ENCODE peak calls at places on chromosomes 6 and 20, in four cellular contexts. One of them, this sample, is unnamed. For H3K9me3, the result is how much of the 10 kb centered on the place peaks cover.

GRCh38 chr6:140083375-140083774 is 708.9 kb upstream of the CITED2 start:
- DNase-seq in HAP-1: no peak
- DNase-seq in pancreas: no peak
- DNase-seq in PC-9: no peak
- DNase-seq in this sample: no peak

GRCh38 chr6:27168108-27168507 is 79.4 kb upstream of the PRSS16 start:
- DNase-seq in HAP-1: no peak
- DNase-seq in pancreas: no peak
- DNase-seq in PC-9: no peak
- DNase-seq in this sample: no peak

GRCh38 chr20:29079769-29080690 is 2177.4 kb upstream of the DEFB115 start:
- DNase-seq in HAP-1: no peak
- DNase-seq in pancreas: no peak
- DNase-seq in PC-9: peak
- DNase-seq in this sample: peak

GRCh38 chr6:27617046-27617687 is 144.3 kb upstream of the ZNF184 start:
- DNase-seq in HAP-1: peak
- DNase-seq in pancreas: no peak
- DNase-seq in PC-9: no peak
- DNase-seq in this sample: no peak

GRCh38 chr6:11632795-11633511 is 95.4 kb downstream of the TMEM170B start:
- DNase-seq in HAP-1: no peak
- DNase-seq in pancreas: peak
- DNase-seq in PC-9: no peak
- DNase-seq in this sample: no peak

GRCh38 chr6:10163159-10163962 is 251.5 kb downstream of the TFAP2A start:
- DNase-seq in HAP-1: no peak
- DNase-seq in pancreas: no peak
- DNase-seq in PC-9: peak
- DNase-seq in this sample: no peak

GRCh38 chr20:33664085-33664761 is 2.1 kb downstream of the C20orf144 start:
- DNase-seq in HAP-1: peak
- DNase-seq in pancreas: peak
- DNase-seq in PC-9: no peak
- DNase-seq in this sample: no peak

GRCh38 chr20:51731771-51732453 is 36.3 kb downstream of the ATP9A start:
- DNase-seq in HAP-1: no peak
- DNase-seq in pancreas: no peak
- DNase-seq in PC-9: no peak
- DNase-seq in this sample: no peak

GRCh38 chr6:34246563-34247391 is 2.0 kb downstream of the SMIM29 start:
- DNase-seq in HAP-1: peak
- DNase-seq in pancreas: no peak
- DNase-seq in PC-9: peak
- DNase-seq in this sample: no peak

GRCh38 chr20:53915459-53916172 is 154.8 kb downstream of the BCAS1 start:
- DNase-seq in HAP-1: peak
- DNase-seq in pancreas: peak
- DNase-seq in PC-9: peak
- DNase-seq in this sample: peak

GRCh38 chr6:99282479-99283062 is 66.9 kb downstream of the FAXC start:
- DNase-seq in HAP-1: no peak
- DNase-seq in pancreas: no peak
- DNase-seq in PC-9: peak
- DNase-seq in this sample: no peak

GRCh38 chr20:37941332-37941731 is 38.4 kb downstream of the VSTM2L start:
- DNase-seq in HAP-1: peak
- DNase-seq in pancreas: no peak
- DNase-seq in PC-9: no peak
- DNase-seq in this sample: no peak

GRCh38 chr6:151197556-151197955 is 42.2 kb upstream of the AKAP12 start:
- DNase-seq in HAP-1: no peak
- DNase-seq in pancreas: no peak
- DNase-seq in PC-9: no peak
- DNase-seq in this sample: no peak

GRCh38 chr20:21808863-21809664 is 103.6 kb downstream of the PAX1 start:
- DNase-seq in HAP-1: peak
- DNase-seq in pancreas: peak
- DNase-seq in PC-9: no peak
- DNase-seq in this sample: peak

GRCh38 chr6:43173496-43174262 is 2.6 kb downstream of the SRF start:
- DNase-seq in HAP-1: no peak
- DNase-seq in pancreas: no peak
- DNase-seq in PC-9: no peak
- DNase-seq in this sample: no peak

GRCh38 chr20:49987015-49987867 is 4.5 kb downstream of the SNAI1 start:
- DNase-seq in HAP-1: no peak
- DNase-seq in pancreas: no peak
- DNase-seq in PC-9: no peak
- DNase-seq in this sample: no peak

GRCh38 chr6:33018904-33019303 is 9.5 kb upstream of the HLA-DOA start:
- DNase-seq in HAP-1: no peak
- DNase-seq in pancreas: peak
- DNase-seq in PC-9: no peak
- DNase-seq in this sample: no peak

GRCh38 chr6:32668226-32668747 is 1.8 kb upstream of the HLA-DQB1 start:
- DNase-seq in HAP-1: no peak
- DNase-seq in pancreas: peak
- DNase-seq in PC-9: no peak
- DNase-seq in this sample: peak

GRCh38 chr20:5448449-5449118 is 131.8 kb upstream of the PROKR2 start:
- DNase-seq in HAP-1: peak
- DNase-seq in pancreas: peak
- DNase-seq in PC-9: peak
- DNase-seq in this sample: peak

GRCh38 chr6:156028310-156029131 is 572.9 kb upstream of the NOX3 start:
- DNase-seq in HAP-1: no peak
- DNase-seq in pancreas: no peak
- DNase-seq in PC-9: no peak
- DNase-seq in this sample: no peak

GRCh38 chr20:21702553-21703467 is 2.7 kb upstream of the PAX1 start:
- DNase-seq in HAP-1: peak
- DNase-seq in pancreas: peak
- DNase-seq in PC-9: no peak
- DNase-seq in this sample: no peak

GRCh38 chr6:170186909-170187668 is 103.8 kb downstream of the DLL1 start:
- DNase-seq in HAP-1: peak
- DNase-seq in pancreas: no peak
- DNase-seq in PC-9: no peak
- DNase-seq in this sample: no peak

GRCh38 chr20:34274694-34275093 is 28.5 kb downstream of the AHCY start:
- DNase-seq in HAP-1: no peak
- DNase-seq in pancreas: no peak
- DNase-seq in PC-9: no peak
- DNase-seq in this sample: no peak

GRCh38 chr6:7410801-7411200 is 21.2 kb downstream of the RIOK1 start:
- DNase-seq in HAP-1: no peak
- DNase-seq in pancreas: no peak
- DNase-seq in PC-9: no peak
- DNase-seq in this sample: no peak

GRCh38 chr20:34368547-34368946 is 5.5 kb downstream of the ITCH start:
- DNase-seq in HAP-1: no peak
- DNase-seq in pancreas: no peak
- DNase-seq in PC-9: no peak
- DNase-seq in this sample: no peak

GRCh38 chr6:165135889-165136288 is 173.5 kb downstream of the C6orf118 start:
- DNase-seq in HAP-1: no peak
- DNase-seq in pancreas: no peak
- DNase-seq in PC-9: no peak
- DNase-seq in this sample: no peak

GRCh38 chr6:56772737-56773184 is 130.1 kb upstream of the DST start:
- DNase-seq in HAP-1: peak
- DNase-seq in pancreas: no peak
- DNase-seq in PC-9: peak
- DNase-seq in this sample: no peak

GRCh38 chr6:107807186-107807585 is 16.9 kb downstream of the SCML4 start:
- DNase-seq in HAP-1: peak
- DNase-seq in pancreas: no peak
- DNase-seq in PC-9: no peak
- DNase-seq in this sample: no peak

GRCh38 chr6:36374194-36374593 is 13.3 kb downstream of the ETV7 start:
- DNase-seq in HAP-1: no peak
- DNase-seq in pancreas: no peak
- DNase-seq in PC-9: no peak
- DNase-seq in this sample: no peak

GRCh38 chr20:1163105-1163504 is 21.7 kb downstream of the TMEM74B start:
- DNase-seq in HAP-1: no peak
- DNase-seq in pancreas: no peak
- DNase-seq in PC-9: no peak
- DNase-seq in this sample: no peak

GRCh38 chr6:148037496-148037895 is 305.1 kb upstream of the SASH1 start:
- DNase-seq in HAP-1: no peak
- DNase-seq in pancreas: no peak
- DNase-seq in PC-9: peak
- DNase-seq in this sample: no peak

GRCh38 chr6:94835264-94835663 is 742.1 kb upstream of the MANEA start:
- DNase-seq in HAP-1: no peak
- DNase-seq in pancreas: no peak
- DNase-seq in PC-9: no peak
- DNase-seq in this sample: no peak

GRCh38 chr6:116405147-116405546 is 34.4 kb downstream of the DSE start:
- DNase-seq in HAP-1: no peak
- DNase-seq in pancreas: no peak
- DNase-seq in PC-9: no peak
- DNase-seq in this sample: no peak

GRCh38 chr6:33692760-33693158 is 18.7 kb downstream of the UQCC2 start:
- DNase-seq in HAP-1: no peak
- DNase-seq in pancreas: no peak
- DNase-seq in PC-9: no peak
- DNase-seq in this sample: peak

GRCh38 chr6:157631388-157631787 is 191.7 kb upstream of the SNX9 start:
- DNase-seq in HAP-1: no peak
- DNase-seq in pancreas: no peak
- DNase-seq in PC-9: no peak
- DNase-seq in this sample: no peak

GRCh38 chr6:4608361-4609115 is 167.7 kb upstream of the CDYL start:
- DNase-seq in HAP-1: no peak
- DNase-seq in pancreas: no peak
- DNase-seq in PC-9: no peak
- DNase-seq in this sample: no peak

DNA sequence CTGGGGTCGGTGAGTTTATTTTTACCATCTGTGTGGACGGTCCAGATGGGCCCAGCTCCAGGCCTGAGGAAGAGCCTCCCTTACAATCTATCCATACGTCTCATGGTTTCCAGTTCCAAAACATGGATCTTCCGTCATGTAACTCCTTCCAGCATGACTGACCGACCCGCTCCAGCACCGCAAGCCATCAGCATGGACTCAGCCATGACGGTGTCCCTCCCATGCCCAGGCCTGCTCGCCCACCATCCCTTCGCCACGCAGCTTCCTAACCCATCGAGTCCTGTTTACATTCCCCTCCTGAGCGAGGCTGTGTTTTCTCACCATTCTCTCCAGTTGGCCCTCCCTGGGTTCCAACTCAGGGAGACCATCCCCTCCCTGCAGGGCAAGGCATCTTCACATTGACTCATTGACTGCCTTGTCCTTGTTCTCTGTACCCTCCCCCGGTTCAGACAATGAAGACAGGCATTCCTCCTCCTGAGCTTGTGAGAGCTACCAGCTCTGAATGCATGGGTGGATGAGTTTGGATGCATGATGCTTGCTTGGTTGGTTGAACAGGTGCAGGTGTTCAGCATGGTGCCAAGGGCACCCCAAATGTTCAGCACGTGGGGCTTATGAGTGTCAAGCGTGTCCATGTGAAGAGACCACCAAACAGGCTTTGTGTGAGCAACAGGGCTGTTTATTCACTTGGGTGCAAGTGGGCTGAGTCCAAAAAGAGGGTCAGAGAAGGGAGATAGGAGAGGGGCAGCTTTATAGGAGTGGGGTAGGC is 235.8 kb downstream of the SMOC2 start:
- DNase-seq in HAP-1: no peak
- DNase-seq in pancreas: no peak
- DNase-seq in PC-9: peak
- DNase-seq in this sample: no peak
- H3K9me3 ChIP-seq in HAP-1: under half
- H3K9me3 ChIP-seq in pancreas: under half
- H3K9me3 ChIP-seq in PC-9: under half
- H3K9me3 ChIP-seq in this sample: under half

GRCh38 chr20:43830883-43831282 is 83.8 kb upstream of the TOX2 start:
- DNase-seq in HAP-1: no peak
- DNase-seq in pancreas: no peak
- DNase-seq in PC-9: no peak
- DNase-seq in this sample: no peak
- H3K9me3 ChIP-seq in HAP-1: under half
- H3K9me3 ChIP-seq in pancreas: under half
- H3K9me3 ChIP-seq in PC-9: under half
- H3K9me3 ChIP-seq in this sample: under half

GRCh38 chr6:45780523-45780922 is 235.1 kb downstream of the CLIC5 start:
- DNase-seq in HAP-1: no peak
- DNase-seq in pancreas: no peak
- DNase-seq in PC-9: no peak
- DNase-seq in this sample: no peak
- H3K9me3 ChIP-seq in HAP-1: under half
- H3K9me3 ChIP-seq in pancreas: under half
- H3K9me3 ChIP-seq in PC-9: under half
- H3K9me3 ChIP-seq in this sample: under half

GRCh38 chr6:291148-291696 is 1.1 kb upstream of the DUSP22 start:
- DNase-seq in HAP-1: no peak
- DNase-seq in pancreas: peak
- DNase-seq in PC-9: no peak
- DNase-seq in this sample: no peak

GRCh38 chr6:294656-295565 is 2.6 kb downstream of the DUSP22 start:
- DNase-seq in HAP-1: no peak
- DNase-seq in pancreas: no peak
- DNase-seq in PC-9: no peak
- DNase-seq in this sample: no peak

GRCh38 chr6:291697-292505 is at the start of gene DUSP22:
- DNase-seq in HAP-1: peak
- DNase-seq in pancreas: peak
- DNase-seq in PC-9: peak
- DNase-seq in this sample: peak

GRCh38 chr6:293185-294174 is 1.2 kb downstream of the DUSP22 start:
- DNase-seq in HAP-1: peak
- DNase-seq in pancreas: no peak
- DNase-seq in PC-9: no peak
- DNase-seq in this sample: peak

DNA sequence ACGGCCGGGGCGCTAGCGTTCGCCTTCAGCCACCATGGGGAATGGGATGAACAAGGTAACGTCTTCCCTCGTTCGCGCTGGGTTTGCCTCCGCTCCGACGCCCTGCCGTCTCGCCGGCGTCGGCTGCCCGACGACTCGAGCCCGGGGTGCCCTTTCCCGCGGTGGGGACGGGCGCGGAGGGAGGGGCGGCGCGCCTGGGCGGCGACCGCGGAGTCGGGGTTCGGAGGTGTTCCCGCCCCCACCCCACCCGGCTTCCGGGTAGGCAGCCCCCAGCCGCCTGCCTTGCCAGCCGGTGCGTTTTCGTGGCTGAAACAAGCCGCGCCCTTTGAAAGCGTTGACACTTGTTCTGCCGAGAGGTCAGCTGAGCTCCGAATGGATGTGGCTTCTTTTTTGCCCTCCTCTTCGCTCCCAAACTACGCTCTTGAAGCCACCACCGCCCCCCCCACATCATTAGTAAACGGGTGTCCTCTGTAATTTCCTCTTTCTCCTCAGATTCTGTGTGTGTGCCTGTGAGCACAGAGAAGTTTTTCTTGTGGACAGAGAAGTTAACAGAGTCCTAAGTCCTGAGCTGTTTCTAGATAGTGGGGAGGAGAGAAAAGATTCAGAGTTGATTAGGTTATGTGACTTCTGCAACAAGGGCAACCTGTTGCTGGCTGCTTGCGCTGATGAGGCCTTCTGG is 358 bp downstream of the DUSP22 start:
- DNase-seq in HAP-1: peak
- DNase-seq in pancreas: peak
- DNase-seq in PC-9: no peak
- DNase-seq in this sample: peak
- H3K9me3 ChIP-seq in HAP-1: under half
- H3K9me3 ChIP-seq in pancreas: under half
- H3K9me3 ChIP-seq in PC-9: under half
- H3K9me3 ChIP-seq in this sample: under half

This sample was measured in CD4-positive, alpha-beta T cell.